ENCODE peak calls at places on chromosome 2, in nine cellular contexts. O is A549; A is breast epithelium; J is GM23338; T is Karpas-422; D is upper lobe of right lung; E is colonic mucosa; N is adrenal gland; C is CD8-positive, alpha-beta T cell. W is an unnamed sample.

GRCh38 chr2:46082531-46083485 is 214.4 kb upstream of the EPAS1 start:
- DNase-seq in O (no peak), A (no peak), J (no peak), T (no peak), D (no peak), E (no peak), N (no peak), C (no peak), W (no peak)

GRCh38 chr2:54471221-54471711 is 15.1 kb downstream of the SPTBN1 start:
- DNase-seq in O (peak; percentile 38), A (no peak), J (no peak), T (peak; percentile 50), D (no peak), E (no peak), N (peak; percentile 74), C (no peak), W (no peak)

GRCh38 chr2:21055879-21056790 is 12.3 kb upstream of the APOB start:
- DNase-seq in O (no peak), A (no peak), J (no peak), T (no peak), D (no peak), E (no peak), N (no peak), C (no peak), W (no peak)

GRCh38 chr2:191866675-191867506 is 20.0 kb upstream of the CAVIN2 start:
- DNase-seq in O (peak; percentile 59), A (no peak), J (no peak), T (no peak), D (no peak), E (peak; percentile 42), N (no peak), C (no peak), W (no peak)

GRCh38 chr2:229956491-229956890 is 34.2 kb downstream of the FBXO36 start:
- DNase-seq in O (no peak), A (no peak), J (no peak), T (no peak), D (no peak), E (no peak), N (no peak), C (no peak), W (no peak)

GRCh38 chr2:10404324-10405143 is 43.6 kb downstream of the ODC1 start:
- DNase-seq in O (no peak), A (peak; percentile 82), J (no peak), T (no peak), D (no peak), E (no peak), N (no peak), C (no peak), W (peak; percentile 30)

GRCh38 chr2:44016282-44016681 is 20.5 kb upstream of the LRPPRC start:
- DNase-seq in O (no peak), A (no peak), J (peak; percentile 87), T (peak; percentile 75), D (no peak), E (peak; percentile 24), N (peak; percentile 54), C (no peak), W (no peak)

GRCh38 chr2:32422133-32422532 is 65.3 kb downstream of the BIRC6 start:
- DNase-seq in O (no peak), A (no peak), J (no peak), T (no peak), D (no peak), E (no peak), N (no peak), C (no peak), W (no peak)

GRCh38 chr2:185891804-185892411 is 153.3 kb downstream of the FSIP2 start:
- DNase-seq in O (no peak), A (no peak), J (no peak), T (no peak), D (no peak), E (no peak), N (no peak), C (no peak), W (no peak)

GRCh38 chr2:69452687-69453086 is 15.5 kb upstream of the NFU1 start:
- DNase-seq in O (no peak), A (no peak), J (no peak), T (no peak), D (no peak), E (no peak), N (no peak), C (no peak), W (no peak)

DNA sequence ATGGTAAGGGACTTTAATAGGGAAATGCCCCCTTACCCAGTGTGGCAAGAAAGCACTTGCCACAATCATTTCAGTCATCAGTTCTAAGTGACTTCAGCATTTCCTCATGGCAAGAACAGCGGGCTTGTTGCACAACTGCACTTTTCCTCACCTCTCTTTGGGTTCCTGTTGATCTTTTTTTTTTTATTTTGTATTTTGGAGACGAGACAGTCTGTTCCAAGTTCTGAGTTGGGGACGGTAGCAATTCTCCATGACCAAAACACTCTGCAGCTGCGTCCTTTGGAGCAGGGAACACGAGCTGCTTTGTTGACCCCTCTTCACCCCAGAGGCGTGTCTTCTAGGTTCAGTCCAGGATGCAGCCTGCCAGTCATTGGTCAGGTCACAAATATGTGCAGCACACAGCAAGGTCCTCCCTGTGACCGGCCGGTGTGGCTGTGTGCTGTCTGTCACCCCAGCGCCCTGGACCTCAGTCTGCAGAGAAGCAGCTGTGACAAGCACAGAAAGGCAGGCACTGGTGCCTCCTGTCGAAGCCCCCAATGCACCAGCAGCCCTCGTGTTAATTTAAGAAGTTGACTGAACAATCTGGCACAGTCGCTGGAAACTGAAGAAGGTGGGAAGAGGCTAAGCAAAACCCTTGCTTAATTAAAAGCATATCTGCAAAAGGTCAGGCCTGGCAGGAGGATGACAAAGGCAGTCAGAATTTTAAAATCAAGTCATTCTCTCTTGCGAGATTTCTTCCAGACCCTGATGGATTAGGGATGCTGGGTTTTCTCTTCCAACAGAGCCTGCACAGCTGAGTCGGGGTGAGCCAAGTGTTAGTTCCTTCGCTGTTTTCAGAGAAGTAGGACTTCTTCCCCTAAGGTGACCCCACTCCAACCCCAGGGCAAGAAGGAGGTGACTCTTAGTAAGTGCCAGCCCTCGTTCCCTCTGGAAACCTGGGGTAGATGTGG is 96.7 kb upstream of the COPS8 start:
- DNase-seq in O (no peak), A (peak; percentile 73), J (no peak), T (no peak), D (peak; percentile 77), E (no peak), N (no peak), C (no peak), W (no peak)
- H3K27ac ChIP-seq in O (no peak overlapping the region), A (peak overlapping the region; percentile 87), J (no peak overlapping the region), T (no peak overlapping the region), D (peak overlapping the region; percentile 53), E (no peak overlapping the region), N (no peak overlapping the region), C (no peak overlapping the region), W (no peak overlapping the region)

DNA sequence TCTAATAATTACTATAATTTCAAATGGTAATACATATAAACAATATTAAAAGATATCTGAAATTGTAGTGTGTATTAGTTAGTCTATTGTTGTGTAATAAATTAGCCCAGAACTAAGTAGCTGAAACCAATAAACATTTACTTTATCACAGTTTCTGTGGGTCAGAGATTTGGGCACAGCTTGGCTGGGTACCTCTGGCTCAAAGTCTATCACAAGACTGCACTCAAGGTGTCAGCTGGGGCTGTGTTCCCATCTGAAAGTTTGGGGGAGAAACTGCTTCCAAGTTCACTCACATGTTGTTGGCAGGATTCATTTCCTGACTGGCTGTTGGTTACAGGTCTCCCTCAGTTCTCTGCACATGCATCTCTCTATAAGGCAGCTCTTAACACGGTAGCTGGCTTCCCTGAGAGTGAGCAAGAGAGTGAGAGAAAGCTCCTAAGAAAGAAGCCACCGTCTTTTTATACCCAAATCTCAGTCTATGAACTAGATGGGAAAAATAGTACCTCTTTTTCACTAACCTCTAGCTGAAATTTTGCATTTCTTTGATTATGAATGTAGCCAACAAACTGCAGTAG is 25.6 kb upstream of the WIPF1 start:
- DNase-seq in O (no peak), A (no peak), J (no peak), T (no peak), D (no peak), E (no peak), N (no peak), C (no peak), W (no peak)
- H3K27ac ChIP-seq in O (no peak overlapping the region), A (no peak overlapping the region), J (no peak overlapping the region), T (peak overlapping the region; percentile 88), D (no peak overlapping the region), E (no peak overlapping the region), N (no peak overlapping the region), C (no peak overlapping the region), W (no peak overlapping the region)

DNA sequence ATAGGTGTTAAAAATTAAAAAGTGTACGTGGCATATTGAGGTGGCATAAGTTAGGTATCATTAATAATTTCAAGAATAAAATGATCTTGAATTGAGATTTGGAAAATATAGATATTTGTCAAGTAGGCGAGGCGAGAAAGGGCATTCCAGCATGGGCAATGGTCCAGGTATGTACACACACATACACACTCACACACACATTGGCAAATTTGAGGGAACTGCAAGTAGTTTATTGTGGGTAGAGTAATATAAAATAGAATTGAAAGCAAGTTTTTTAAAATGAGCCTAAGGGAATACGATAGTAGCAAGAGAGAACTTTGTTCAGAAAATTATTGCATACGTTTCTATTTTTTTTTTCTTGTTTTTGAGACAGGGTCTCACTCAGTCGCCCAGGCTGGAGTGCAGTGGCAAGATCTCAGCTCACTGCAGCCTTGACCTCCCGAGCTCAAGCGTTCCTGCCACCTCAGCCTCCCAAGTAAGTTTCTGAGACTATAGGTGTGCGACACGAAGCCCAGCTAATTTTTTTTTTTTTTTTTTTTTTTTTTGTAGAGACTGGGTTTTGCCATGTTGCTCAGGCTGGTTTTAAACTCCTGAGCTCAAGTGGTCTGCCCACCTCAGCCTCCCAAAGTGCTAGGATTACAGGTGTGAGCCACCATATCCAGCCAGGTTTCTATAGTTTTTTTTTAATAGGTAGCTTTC is 96.7 kb upstream of the SLC39A10 start:
- DNase-seq in O (no peak), A (no peak), J (no peak), T (peak; percentile 57), D (no peak), E (peak; percentile 59), N (no peak), C (no peak), W (no peak)
- H3K27ac ChIP-seq in O (peak overlapping the region; percentile 77), A (no peak overlapping the region), J (peak overlapping the region; percentile 6), T (peak overlapping the region; percentile 96), D (peak overlapping the region; percentile 74), E (peak overlapping the region; percentile 75), N (no peak overlapping the region), C (peak overlapping the region; percentile 63), W (no peak overlapping the region)

GRCh38 chr2:41933585-41934322 is 114.1 kb upstream of the PKDCC start:
- DNase-seq in O (peak; percentile 79), A (no peak), J (no peak), T (no peak), D (no peak), E (no peak), N (no peak), C (no peak), W (no peak)
- H3K27ac ChIP-seq in O (peak overlapping the region; percentile 74), A (peak overlapping the region; percentile 85), J (no peak overlapping the region), T (no peak overlapping the region), D (no peak overlapping the region), E (peak overlapping the region; percentile 43), N (peak overlapping the region; percentile 69), C (no peak overlapping the region), W (no peak overlapping the region)

GRCh38 chr2:144350151-144350802 is 169.6 kb downstream of the ZEB2 start:
- DNase-seq in O (no peak), A (no peak), J (peak; percentile 75), T (no peak), D (no peak), E (no peak), N (no peak), C (no peak), W (no peak)
- H3K27ac ChIP-seq in O (peak overlapping the region; percentile 62), A (peak overlapping the region; percentile 26), J (no peak overlapping the region), T (no peak overlapping the region), D (no peak overlapping the region), E (no peak overlapping the region), N (peak overlapping the region; percentile 33), C (no peak overlapping the region), W (no peak overlapping the region)